ENCODE peak calls at places on chromosome 6, in four cellular contexts. N is Panc1, C is stomach, Q is BJ. Y is an unnamed sample. For H3K36me3, the result is how much of the 10 kb centered on the place peaks cover.

GRCh38 chr6:134235937-134236751 is 81.8 kb downstream of the SGK1 start:
- DNase-seq in N (no peak), C (no peak), Q (no peak), Y (peak)

GRCh38 chr6:139640911-139641310 is 266.5 kb upstream of the CITED2 start:
- DNase-seq in N (no peak), C (no peak), Q (no peak), Y (no peak)

GRCh38 chr6:96450760-96451116 is 70.9 kb upstream of the UFL1 start:
- DNase-seq in N (no peak), C (no peak), Q (no peak), Y (no peak)

GRCh38 chr6:41687501-41688175 is 47.8 kb downstream of the TFEB start:
- DNase-seq in N (no peak), C (peak), Q (no peak), Y (no peak)

GRCh38 chr6:73451166-73452106 is 661 bp downstream of the CGAS start:
- DNase-seq in N (peak), C (peak), Q (no peak), Y (peak)

GRCh38 chr6:149728499-149729234 is 10.8 kb upstream of the LATS1 start:
- DNase-seq in N (no peak), C (no peak), Q (no peak), Y (no peak)

GRCh38 chr6:160634706-160635105 is 29.4 kb downstream of the LPA start:
- DNase-seq in N (no peak), C (no peak), Q (no peak), Y (no peak)

GRCh38 chr6:37952027-37952426 is 132.5 kb downstream of the ZFAND3 start:
- DNase-seq in N (no peak), C (no peak), Q (no peak), Y (no peak)

GRCh38 chr6:137851669-137852068 is 15.4 kb upstream of the TNFAIP3 start:
- DNase-seq in N (no peak), C (no peak), Q (no peak), Y (no peak)

GRCh38 chr6:160424256-160424655 is 76.1 kb downstream of the SLC22A3 start:
- DNase-seq in N (no peak), C (no peak), Q (no peak), Y (no peak)

GRCh38 chr6:97866616-97867015 is 583.6 kb upstream of the MMS22L start:
- DNase-seq in N (no peak), C (no peak), Q (no peak), Y (no peak)

GRCh38 chr6:97864366-97864765 is 581.4 kb upstream of the MMS22L start:
- DNase-seq in N (no peak), C (no peak), Q (no peak), Y (no peak)

GRCh38 chr6:97867177-97867576 is 584.2 kb upstream of the MMS22L start:
- DNase-seq in N (no peak), C (no peak), Q (no peak), Y (no peak)

GRCh38 chr6:97863697-97864096 is 580.7 kb upstream of the MMS22L start:
- DNase-seq in N (no peak), C (no peak), Q (no peak), Y (no peak)

GRCh38 chr6:97865612-97866011 is 582.6 kb upstream of the MMS22L start:
- DNase-seq in N (no peak), C (no peak), Q (no peak), Y (no peak)
- TF ChIP-seq CTCF in N (no peak), C (no peak), Q (no peak), Y (no peak)

DNA sequence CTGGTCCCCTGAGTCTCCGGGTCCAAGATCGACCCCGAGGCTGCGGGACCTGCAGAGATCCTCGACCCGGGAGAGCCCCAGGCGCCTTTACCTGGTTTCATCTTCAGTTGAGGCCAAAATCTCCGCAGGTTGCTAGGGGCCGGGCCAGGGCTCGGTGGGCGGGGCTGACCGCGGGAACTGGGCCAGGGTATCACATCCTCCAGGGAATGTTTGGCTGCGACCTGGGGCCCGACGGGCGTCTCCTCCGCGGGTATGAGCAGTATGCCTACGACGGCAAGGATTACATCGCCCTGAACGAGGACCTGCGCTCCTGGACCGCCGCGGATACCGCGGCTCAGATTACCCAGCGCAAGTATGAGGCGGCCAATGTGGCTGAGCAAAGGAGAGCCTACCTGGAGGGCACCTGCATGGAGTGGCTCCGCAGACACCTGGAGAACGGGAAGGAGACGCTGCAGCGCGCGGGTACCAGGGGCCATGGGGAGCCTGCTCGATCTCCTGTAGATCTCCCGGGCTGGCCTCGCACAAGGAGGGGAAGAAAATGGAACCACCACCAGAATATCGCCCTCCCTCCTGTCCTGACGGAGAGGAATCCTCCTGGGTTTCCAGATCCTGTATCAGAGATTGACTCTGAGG is 53.8 kb upstream of the POLR1H start:
- DNase-seq in N (no peak), C (peak), Q (no peak), Y (no peak)
- H3K36me3 ChIP-seq in N (under half), C (under half), Q (under half), Y (under half)

GRCh38 chr6:6588064-6588923 is at the start of gene LY86:
- DNase-seq in N (no peak), C (no peak), Q (no peak), Y (peak)
- H3K4me3 ChIP-seq in N (no peak), C (no peak), Q (no peak), Y (peak)

GRCh38 chr6:152954443-152954842 is 28.4 kb downstream of the FBXO5 start:
- DNase-seq in N (no peak), C (no peak), Q (no peak), Y (no peak)
- TF ChIP-seq CTCF in N (no peak), C (no peak), Q (no peak), Y (peak)

GRCh38 chr6:31691564-31692108 is 10.8 kb upstream of the LY6G5C start:
- DNase-seq in N (no peak), C (no peak), Q (no peak), Y (no peak)

GRCh38 chr6:31692886-31693285 is 10.2 kb downstream of the ABHD16A start:
- DNase-seq in N (no peak), C (no peak), Q (no peak), Y (no peak)

GRCh38 chr6:31691078-31691463 is 10.2 kb upstream of the LY6G5C start:
- DNase-seq in N (no peak), C (no peak), Q (no peak), Y (no peak)

GRCh38 chr6:31693535-31693934 is 9.6 kb downstream of the ABHD16A start:
- DNase-seq in N (no peak), C (no peak), Q (no peak), Y (no peak)

GRCh38 chr6:31692353-31692752 is 10.8 kb downstream of the ABHD16A start:
- DNase-seq in N (no peak), C (no peak), Q (no peak), Y (no peak)
- H3K36me3 ChIP-seq in N (under half), C (half or more), Q (under half), Y (under half)

Y was measured in GM06990.